ENCODE peak calls at places on chromosomes 7 and 10, in four cellular contexts. One of them, this sample, is unnamed.

GRCh38 chr10:78405231-78405630 is 371.6 kb downstream of the RPS24 start:
- DNase-seq in NCI-H2107: no peak
- DNase-seq in stimulated activated CD4-positive, alpha-beta T cell treated with anti-CD3 and anti-CD28 coated beads, Interleukin-15, amount 100 ng/mL, for 24 hours: no peak
- DNase-seq in T-helper 17 cell: no peak
- DNase-seq in this sample: no peak

GRCh38 chr10:126876456-126876855 is 28.8 kb upstream of the DOCK1 start:
- DNase-seq in NCI-H2107: no peak
- DNase-seq in stimulated activated CD4-positive, alpha-beta T cell treated with anti-CD3 and anti-CD28 coated beads, Interleukin-15, amount 100 ng/mL, for 24 hours: no peak
- DNase-seq in T-helper 17 cell: no peak
- DNase-seq in this sample: no peak

GRCh38 chr10:128180843-128181242 is 54.6 kb upstream of the MKI67 start:
- DNase-seq in NCI-H2107: no peak
- DNase-seq in stimulated activated CD4-positive, alpha-beta T cell treated with anti-CD3 and anti-CD28 coated beads, Interleukin-15, amount 100 ng/mL, for 24 hours: peak
- DNase-seq in T-helper 17 cell: no peak
- DNase-seq in this sample: no peak

GRCh38 chr10:101817542-101818118 is 614 bp downstream of the OGA start:
- DNase-seq in NCI-H2107: no peak
- DNase-seq in stimulated activated CD4-positive, alpha-beta T cell treated with anti-CD3 and anti-CD28 coated beads, Interleukin-15, amount 100 ng/mL, for 24 hours: peak
- DNase-seq in T-helper 17 cell: peak
- DNase-seq in this sample: no peak

GRCh38 chr7:151245360-151246160 is 2.9 kb downstream of the SMARCD3 start:
- DNase-seq in NCI-H2107: no peak
- DNase-seq in stimulated activated CD4-positive, alpha-beta T cell treated with anti-CD3 and anti-CD28 coated beads, Interleukin-15, amount 100 ng/mL, for 24 hours: peak
- DNase-seq in T-helper 17 cell: peak
- DNase-seq in this sample: peak

GRCh38 chr10:94403034-94403822 is 887 bp downstream of the TBC1D12 start:
- DNase-seq in NCI-H2107: peak
- DNase-seq in stimulated activated CD4-positive, alpha-beta T cell treated with anti-CD3 and anti-CD28 coated beads, Interleukin-15, amount 100 ng/mL, for 24 hours: peak
- DNase-seq in T-helper 17 cell: peak
- DNase-seq in this sample: peak

GRCh38 chr10:130023454-130024230 is 59.6 kb upstream of the EBF3 start:
- DNase-seq in NCI-H2107: no peak
- DNase-seq in stimulated activated CD4-positive, alpha-beta T cell treated with anti-CD3 and anti-CD28 coated beads, Interleukin-15, amount 100 ng/mL, for 24 hours: no peak
- DNase-seq in T-helper 17 cell: no peak
- DNase-seq in this sample: no peak

GRCh38 chr7:80374321-80374720 is 137.5 kb downstream of the GNAT3 start:
- DNase-seq in NCI-H2107: no peak
- DNase-seq in stimulated activated CD4-positive, alpha-beta T cell treated with anti-CD3 and anti-CD28 coated beads, Interleukin-15, amount 100 ng/mL, for 24 hours: no peak
- DNase-seq in T-helper 17 cell: no peak
- DNase-seq in this sample: no peak

GRCh38 chr10:92418221-92418620 is 127.3 kb downstream of the MARCHF5 start:
- DNase-seq in NCI-H2107: no peak
- DNase-seq in stimulated activated CD4-positive, alpha-beta T cell treated with anti-CD3 and anti-CD28 coated beads, Interleukin-15, amount 100 ng/mL, for 24 hours: no peak
- DNase-seq in T-helper 17 cell: no peak
- DNase-seq in this sample: no peak

GRCh38 chr10:13366891-13367290 is 18.8 kb upstream of the SEPHS1 start:
- DNase-seq in NCI-H2107: no peak
- DNase-seq in stimulated activated CD4-positive, alpha-beta T cell treated with anti-CD3 and anti-CD28 coated beads, Interleukin-15, amount 100 ng/mL, for 24 hours: no peak
- DNase-seq in T-helper 17 cell: no peak
- DNase-seq in this sample: no peak

This sample was measured in HuH-7.5.